ENCODE peak calls at places on chromosomes 6 and 20, in six cellular contexts. N is A549; Z is spleen; A is suprapubic skin; E is cerebellar cortex; W is activated CD8-positive, alpha-beta memory T cell treated with anti-CD3 and anti-CD28 coated beads, Interleukin-2, amount 10 ng/mL, durations not matched to agents 7 days and 5 days. O is an unnamed sample.

GRCh38 chr6:112149719-112150263 is 62.4 kb downstream of the FAM229B start:
- DNase-seq in E (no peak), A (no peak), W (no peak), Z (no peak), N (no peak), O (no peak)

GRCh38 chr20:4684837-4685413 is 36.8 kb upstream of the PRND start:
- DNase-seq in E (peak), A (no peak), Z (no peak), N (no peak), W (peak), O (no peak)

GRCh38 chr20:49310695-49311094 is 32.8 kb upstream of the ZNFX1 start:
- DNase-seq in W (no peak), A (no peak), N (no peak), Z (no peak), E (no peak), O (no peak)

GRCh38 chr20:10555865-10556308 is 117.9 kb downstream of the JAG1 start:
- DNase-seq in N (peak), A (no peak), Z (no peak), E (no peak), W (no peak), O (no peak)

GRCh38 chr6:66825539-66825938 is 1118.5 kb upstream of the EYS start:
- DNase-seq in N (no peak), W (no peak), A (no peak), Z (no peak), E (no peak), O (no peak)

GRCh38 chr20:50256577-50256976 is 65.9 kb downstream of the CEBPB start:
- DNase-seq in A (no peak), N (no peak), E (no peak), W (no peak), Z (no peak), O (no peak)

GRCh38 chr6:6227896-6228295 is 92.6 kb downstream of the F13A1 start:
- DNase-seq in A (no peak), Z (no peak), W (no peak), E (no peak), N (no peak), O (no peak)

GRCh38 chr6:78810146-78810545 is 57.2 kb upstream of the IRAK1BP1 start:
- DNase-seq in Z (no peak), N (peak), W (no peak), E (peak), A (no peak), O (no peak)

GRCh38 chr20:51532577-51533191 is 9.8 kb downstream of the NFATC2 start:
- DNase-seq in A (no peak), E (no peak), W (peak), N (no peak), Z (peak), O (no peak)

GRCh38 chr20:62548483-62548882 is 72.7 kb upstream of the GATA5 start:
- DNase-seq in Z (no peak), W (no peak), A (no peak), N (no peak), E (no peak), O (no peak)

GRCh38 chr6:167778497-167779122 is 48.1 kb upstream of the AFDN start:
- DNase-seq in N (no peak), E (no peak), A (no peak), Z (peak), W (no peak), O (no peak)

GRCh38 chr6:31578461-31579118 is 3.2 kb downstream of the TNF start:
- DNase-seq in A (no peak), W (no peak), N (no peak), E (no peak), Z (peak), O (no peak)

GRCh38 chr20:62985089-62985778 is 21.5 kb downstream of the BHLHE23 start:
- DNase-seq in E (no peak), N (no peak), W (no peak), A (no peak), Z (no peak), O (no peak)

GRCh38 chr6:163787001-163787667 is 372.6 kb downstream of the QKI start:
- DNase-seq in E (no peak), A (no peak), Z (no peak), W (no peak), N (no peak), O (no peak)

GRCh38 chr6:47161176-47161687 is 119.1 kb upstream of the ADGRF1 start:
- DNase-seq in W (no peak), E (no peak), A (no peak), N (peak), Z (no peak), O (no peak)

GRCh38 chr6:125821825-125822281 is 31.1 kb downstream of the NCOA7 start:
- DNase-seq in A (no peak), N (no peak), Z (no peak), E (no peak), W (no peak), O (no peak)

GRCh38 chr20:43409041-43409913 is 48.4 kb upstream of the SRSF6 start:
- DNase-seq in E (peak), A (no peak), Z (no peak), W (no peak), N (no peak), O (no peak)

GRCh38 chr6:150881911-150882481 is 16.5 kb downstream of the MTHFD1L start:
- DNase-seq in E (peak), Z (no peak), W (no peak), A (peak), N (peak), O (no peak)

GRCh38 chr6:141552463-141552862 is 580.3 kb upstream of the GJE1 start:
- DNase-seq in E (no peak), W (no peak), A (no peak), Z (no peak), N (peak), O (no peak)

GRCh38 chr20:45059022-45059728 is 41.8 kb downstream of the KCNS1 start:
- DNase-seq in Z (no peak), W (no peak), A (no peak), E (no peak), N (no peak), O (no peak)

GRCh38 chr20:38692436-38693411 is 31.6 kb upstream of the SLC32A1 start:
- DNase-seq in Z (no peak), A (no peak), N (no peak), W (peak), E (no peak), O (no peak)

GRCh38 chr20:35901678-35902544 is 52.4 kb downstream of the SCAND1 start:
- DNase-seq in N (peak), A (no peak), W (no peak), E (peak), Z (no peak), O (no peak)

GRCh38 chr6:21200056-21200870 is 393.3 kb upstream of the SOX4 start:
- DNase-seq in W (no peak), E (peak), Z (no peak), N (no peak), A (no peak), O (no peak)

GRCh38 chr6:16355238-16355637 is 116.9 kb downstream of the GMPR start:
- DNase-seq in W (no peak), A (no peak), Z (no peak), N (no peak), E (no peak), O (no peak)

O was measured in type B pancreatic cell.